ENCODE peak calls at places on chromosomes 11 and 22, in five cellular contexts. R is cardiac fibroblast, C is hepatocyte, K is AG04450, D is lower leg skin. T is an unnamed sample.
A peak's percentile ranks its signal among the peaks of the same experiment; 100 is the strongest.

GRCh38 chr22:17867160-17867785 is 93.0 kb upstream of the BID start:
- DNase-seq in K (no peak), R (no peak), D (no peak), C (no peak), T (no peak)

GRCh38 chr11:8964324-8965320 is at the start of gene TMEM9B:
- DNase-seq in K (no peak), D (peak; percentile 97), C (peak; percentile 95), R (peak; percentile 89), T (peak; percentile 81)

GRCh38 chr22:17095538-17095937 is 10.7 kb downstream of the IL17RA start:
- DNase-seq in C (no peak), K (no peak), R (no peak), D (peak; percentile 18), T (peak; percentile 30)

GRCh38 chr22:44268431-44269116 is 44.2 kb downstream of the SHISAL1 start:
- DNase-seq in K (no peak), R (no peak), C (no peak), D (no peak), T (no peak)

GRCh38 chr11:130269544-130269943 is 45.2 kb downstream of the ZBTB44 start:
- DNase-seq in D (no peak), C (no peak), R (no peak), K (no peak), T (no peak)

GRCh38 chr11:95715777-95716241 is 73.8 kb downstream of the FAM76B start:
- DNase-seq in D (no peak), C (no peak), R (peak; percentile 48), K (no peak), T (peak; percentile 31)

GRCh38 chr11:25625094-25625493 is 706.8 kb upstream of the ANO3 start:
- DNase-seq in D (no peak), C (no peak), R (no peak), K (no peak), T (no peak)

GRCh38 chr11:126855536-126855935 is 145.0 kb downstream of the KIRREL3 start:
- DNase-seq in K (no peak), C (no peak), R (no peak), D (no peak), T (no peak)

GRCh38 chr11:96397863-96398262 is 8.1 kb downstream of the JRKL start:
- DNase-seq in C (no peak), K (no peak), D (no peak), R (no peak), T (no peak)

GRCh38 chr11:119509969-119510401 is 87.0 kb upstream of the THY1 start:
- DNase-seq in D (no peak), C (peak; percentile 64), R (peak; percentile 87), K (peak; percentile 49), T (peak; percentile 86)

GRCh38 chr22:36417281-36417686 is 29.5 kb upstream of the MYH9 start:
- DNase-seq in D (no peak), R (no peak), C (no peak), K (no peak), T (no peak)

GRCh38 chr11:11916981-11917399 is 75.2 kb downstream of the USP47 start:
- DNase-seq in R (peak; percentile 89), K (peak; percentile 37), D (no peak), C (peak; percentile 11), T (peak; percentile 90)

DNA sequence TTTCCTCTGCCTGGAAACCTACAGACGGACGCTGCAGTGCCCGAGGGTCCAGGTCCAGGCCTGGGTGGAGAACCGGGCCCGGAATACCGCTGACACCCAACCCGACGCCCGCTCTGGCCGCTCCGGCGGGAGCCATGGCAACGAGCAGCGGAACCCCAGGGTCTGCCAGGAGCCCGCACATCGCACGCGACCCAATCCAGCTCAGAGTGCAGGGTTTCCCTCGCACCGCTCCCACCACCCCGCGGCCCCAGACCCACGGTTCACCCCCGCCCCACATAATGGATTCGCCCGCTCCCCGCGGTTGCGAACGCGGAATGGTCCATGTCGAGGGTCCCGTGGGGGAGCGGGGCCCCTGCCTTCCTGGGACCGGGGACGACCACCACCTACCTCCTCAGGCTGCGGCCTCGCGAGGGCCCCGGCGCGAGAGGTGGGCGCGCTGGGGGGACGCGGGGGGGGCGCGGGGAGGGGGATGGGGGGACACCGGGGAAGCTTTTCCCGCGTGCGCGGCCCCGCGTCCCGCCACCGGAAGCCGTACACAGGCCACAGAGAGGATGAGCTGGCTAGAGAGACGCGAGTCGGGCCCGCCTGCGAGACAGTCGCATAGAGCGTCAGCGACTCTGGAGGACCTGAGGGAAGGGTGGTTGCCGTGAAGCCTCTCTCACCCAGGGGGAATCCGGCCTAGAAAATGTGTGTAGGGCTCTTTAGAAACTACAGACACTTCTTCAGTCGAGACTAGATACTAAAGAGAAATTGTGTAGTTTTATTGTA is at the start of gene SSRP1:
- DNase-seq in K (no peak), D (peak; percentile 97), C (peak; percentile 93), R (peak; percentile 88), T (peak; percentile 86)
- TF ChIP-seq CTCF in K (no peak), D (no peak), C (no peak), R (no peak), T (no peak)

DNA sequence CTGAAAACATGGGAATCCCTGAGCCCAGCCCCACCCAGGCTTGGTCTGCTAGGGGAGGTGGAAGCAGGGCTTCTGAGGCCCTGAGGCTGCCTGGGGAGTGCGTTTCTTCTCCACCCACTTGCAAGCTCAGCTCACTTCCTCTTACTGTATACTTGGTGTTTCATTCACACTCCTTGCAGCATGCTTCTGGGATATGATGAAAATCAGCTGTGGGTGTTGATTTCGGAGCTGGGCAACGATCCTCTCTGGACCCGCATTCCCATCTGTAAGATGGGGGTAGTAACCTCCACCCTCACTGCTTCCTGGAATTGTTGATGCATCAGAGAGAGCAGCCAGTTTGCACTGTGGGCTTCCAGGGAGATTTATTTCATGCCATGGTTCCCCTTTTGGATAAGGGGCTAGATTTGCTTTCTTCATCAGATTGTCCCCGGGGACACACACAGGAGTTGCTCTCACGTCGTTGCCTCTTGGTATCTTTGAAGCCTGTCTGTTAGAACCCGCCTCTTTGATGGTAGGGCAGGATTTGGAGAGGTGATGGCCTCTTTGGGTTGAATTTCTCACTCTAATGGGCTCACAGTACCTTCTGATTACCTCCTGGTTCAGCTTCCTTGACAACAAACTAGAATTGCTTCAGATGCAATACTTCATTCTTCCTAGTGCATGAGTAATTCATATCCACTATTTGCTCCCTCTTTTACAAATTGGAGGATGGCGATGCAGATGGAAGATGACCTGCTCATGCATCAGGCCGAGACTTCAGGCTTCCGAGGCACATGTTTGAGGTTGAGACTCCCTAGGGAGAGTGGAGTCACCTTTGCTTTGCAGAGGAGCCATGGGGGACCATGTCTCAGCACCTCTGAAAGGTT is 40.4 kb downstream of the BCR start:
- DNase-seq in C (no peak), D (no peak), R (peak; percentile 87), K (no peak), T (peak; percentile 66)
- H3K4me3 ChIP-seq in C (no peak overlapping the region), D (no peak overlapping the region), R (no peak overlapping the region), K (no peak overlapping the region), T (no peak overlapping the region)

GRCh38 chr11:69241844-69242582 is 51.9 kb upstream of the MYEOV start:
- DNase-seq in R (no peak), K (no peak), D (peak; percentile 52), C (no peak), T (no peak)

GRCh38 chr11:69240332-69241074 is 53.5 kb upstream of the MYEOV start:
- DNase-seq in R (peak; percentile 26), C (peak; percentile 40), D (peak; percentile 39), K (no peak), T (peak; percentile 44)

GRCh38 chr11:69242583-69242940 is 51.4 kb upstream of the MYEOV start:
- DNase-seq in D (peak; percentile 68), K (no peak), C (no peak), R (no peak), T (no peak)

GRCh38 chr11:69239320-69240040 is 54.5 kb upstream of the MYEOV start:
- DNase-seq in C (no peak), D (peak; percentile 53), K (no peak), R (no peak), T (no peak)

DNA sequence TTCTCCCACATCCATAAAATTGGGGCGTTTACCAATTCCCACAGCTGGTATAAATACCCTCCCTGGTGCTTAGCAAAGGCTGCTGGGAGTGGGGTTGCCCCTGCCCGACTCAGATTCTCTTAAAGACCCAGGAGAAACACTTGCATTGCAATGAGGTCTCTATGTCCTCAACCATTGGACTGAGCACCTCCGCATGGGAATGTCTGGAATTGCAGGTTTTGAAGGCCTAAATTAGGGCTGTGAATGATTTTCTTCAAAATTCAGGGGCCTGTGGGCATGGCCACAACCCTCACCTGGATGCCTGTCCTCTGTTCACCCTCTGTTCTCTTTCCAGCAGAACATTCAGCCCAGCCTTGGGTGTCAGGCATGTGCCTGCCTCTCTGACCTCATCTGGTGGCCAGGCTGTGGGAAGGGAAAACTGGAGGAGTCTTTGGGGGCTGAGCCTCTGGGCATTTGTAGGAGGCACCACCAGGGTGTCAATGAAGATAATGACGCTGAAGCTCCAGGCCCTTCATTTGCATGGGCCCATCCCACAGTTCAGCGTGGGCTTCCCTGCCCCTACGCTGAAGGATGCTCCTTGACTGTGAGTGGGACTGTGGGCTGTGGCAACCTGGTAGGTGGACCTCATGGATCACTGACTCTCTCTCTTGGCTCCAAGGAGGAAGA is 52.7 kb upstream of the MYEOV start:
- DNase-seq in C (no peak), K (no peak), R (no peak), D (peak; percentile 60), T (no peak)
- TF ChIP-seq CTCF in C (no peak), K (no peak), R (no peak), D (no peak), T (no peak)

DNA sequence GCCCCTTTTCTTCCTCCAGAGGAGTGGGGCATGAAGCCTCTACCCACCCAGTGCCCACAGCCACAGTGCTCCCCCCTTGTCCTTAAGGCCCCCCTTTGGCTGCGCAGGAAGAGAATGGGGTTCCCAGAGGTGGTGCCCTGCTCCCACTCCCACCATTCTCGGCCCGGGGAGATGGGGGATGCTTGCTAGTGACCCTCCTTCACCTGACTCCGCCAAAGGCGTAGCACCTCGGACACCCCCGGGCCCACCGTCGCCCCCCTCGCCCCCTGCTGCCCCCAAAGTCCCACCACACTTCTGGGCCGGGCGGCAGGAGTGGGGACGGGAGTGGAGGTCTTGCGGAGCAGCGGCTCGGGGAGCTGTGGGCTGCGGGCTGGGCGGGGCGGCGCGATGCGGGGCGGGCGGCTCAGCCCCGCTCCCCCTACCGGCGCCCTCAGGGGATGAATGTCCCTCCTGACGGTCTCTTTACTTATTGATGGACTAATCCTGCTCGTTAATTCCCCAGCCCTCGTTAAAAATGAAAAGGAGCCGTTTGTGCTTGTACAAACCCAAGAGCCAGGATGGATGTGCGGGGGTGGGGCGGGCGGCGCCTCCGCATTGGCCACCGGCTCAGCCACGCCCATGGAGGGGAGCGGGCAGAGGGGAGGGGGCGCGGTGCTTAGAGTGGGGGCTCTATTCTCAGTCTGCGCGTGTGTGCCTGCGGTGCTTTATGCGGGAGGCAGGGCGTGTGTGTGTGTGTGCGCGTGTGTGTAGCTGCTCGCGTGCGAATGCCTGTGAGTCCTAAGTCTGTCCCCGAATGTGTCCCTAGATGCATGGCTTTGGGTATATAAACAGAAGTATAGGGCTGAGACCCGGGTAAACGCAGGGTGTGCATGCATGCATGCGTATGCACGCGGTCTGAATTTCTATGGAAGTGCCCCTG is 25.6 kb downstream of the SYT7 start:
- DNase-seq in K (no peak), C (peak; percentile 60), D (no peak), R (no peak), T (no peak)
- H3K4me3 ChIP-seq in K (no peak overlapping the region), C (no peak overlapping the region), D (no peak overlapping the region), R (no peak overlapping the region), T (no peak overlapping the region)

T was measured in choroid plexus epithelial cell.